ENCODE peak calls at places on chromosomes 3 and 15, in seven cellular contexts. T, G, S, B, Z, I and V are unnamed samples.

GRCh38 chr3:20056727-20057611 is 16.7 kb downstream of the KAT2B start:
- DNase-seq in T (no peak), G (no peak), S (no peak), B (peak; percentile 40), Z (peak; percentile 82), I (no peak), V (peak; percentile 21)

GRCh38 chr3:132726341-132726823 is 4.2 kb upstream of the NPHP3 start:
- DNase-seq in T (no peak), G (no peak), S (no peak), B (no peak), Z (peak; percentile 22), I (no peak), V (peak; percentile 59)

GRCh38 chr3:20984594-20985207 is 766.3 kb downstream of the ZNF385D start:
- DNase-seq in T (no peak), G (no peak), S (no peak), B (no peak), Z (no peak), I (no peak), V (no peak)

GRCh38 chr3:195546130-195546560 is 3.0 kb upstream of the PPP1R2 start:
- DNase-seq in T (peak; percentile 26), G (no peak), S (no peak), B (peak; percentile 82), Z (peak; percentile 73), I (peak; percentile 57), V (no peak)

GRCh38 chr15:88031461-88031860 is 225.1 kb downstream of the NTRK3 start:
- DNase-seq in T (no peak), G (no peak), S (no peak), B (no peak), Z (no peak), I (no peak), V (no peak)

GRCh38 chr3:48130321-48130881 is 57.8 kb downstream of the CDC25A start:
- DNase-seq in T (peak; percentile 20), G (peak; percentile 59), S (peak; percentile 91), B (no peak), Z (peak; percentile 96), I (peak; percentile 49), V (no peak)

GRCh38 chr3:131620977-131621376 is 118.2 kb upstream of the MRPL3 start:
- DNase-seq in T (no peak), G (no peak), S (no peak), B (no peak), Z (no peak), I (no peak), V (no peak)

GRCh38 chr15:61195116-61196002 is 33.7 kb downstream of the RORA start:
- DNase-seq in T (no peak), G (no peak), S (no peak), B (peak; percentile 7), Z (peak; percentile 43), I (no peak), V (peak; percentile 21)

GRCh38 chr3:115912372-115912771 is 289.1 kb downstream of the GAP43 start:
- DNase-seq in T (no peak), G (no peak), S (peak; percentile 31), B (no peak), Z (peak; percentile 14), I (peak; percentile 10), V (no peak)

GRCh38 chr3:170863768-170864167 is 6.2 kb downstream of the RPL22L1 start:
- DNase-seq in T (no peak), G (no peak), S (no peak), B (no peak), Z (no peak), I (no peak), V (peak; percentile 5)

GRCh38 chr3:121436641-121437040 is 109.1 kb downstream of the POLQ start:
- DNase-seq in T (no peak), G (no peak), S (no peak), B (no peak), Z (no peak), I (peak; percentile 7), V (no peak)

GRCh38 chr3:16288664-16289063 is 23.7 kb downstream of the OXNAD1 start:
- DNase-seq in T (no peak), G (no peak), S (peak; percentile 68), B (no peak), Z (no peak), I (no peak), V (no peak)

GRCh38 chr3:73784647-73785420 is 160.1 kb upstream of the PDZRN3 start:
- DNase-seq in T (no peak), G (no peak), S (no peak), B (no peak), Z (peak; percentile 60), I (no peak), V (no peak)

GRCh38 chr3:5197470-5198312 is 10.2 kb downstream of the EDEM1 start:
- DNase-seq in T (no peak), G (no peak), S (no peak), B (no peak), Z (peak; percentile 73), I (no peak), V (peak; percentile 84)

GRCh38 chr15:34588046-34588674 is 4.7 kb upstream of the GOLGA8B start:
- DNase-seq in T (peak; percentile 64), G (peak; percentile 32), S (no peak), B (peak; percentile 40), Z (peak; percentile 80), I (peak; percentile 79), V (peak; percentile 73)

GRCh38 chr3:123286308-123287023 is 84.7 kb downstream of the SEC22A start:
- DNase-seq in T (peak; percentile 21), G (no peak), S (no peak), B (peak; percentile 86), Z (peak; percentile 68), I (peak; percentile 52), V (peak; percentile 61)

GRCh38 chr3:156862338-156862737 is 36.2 kb downstream of the LEKR1 start:
- DNase-seq in T (no peak), G (no peak), S (no peak), B (no peak), Z (no peak), I (no peak), V (no peak)

GRCh38 chr3:105367063-105367405 is 325 bp downstream of the ALCAM start:
- DNase-seq in T (peak; percentile 31), G (peak; percentile 46), S (peak; percentile 32), B (no peak), Z (no peak), I (peak; percentile 49), V (peak; percentile 3)

DNA sequence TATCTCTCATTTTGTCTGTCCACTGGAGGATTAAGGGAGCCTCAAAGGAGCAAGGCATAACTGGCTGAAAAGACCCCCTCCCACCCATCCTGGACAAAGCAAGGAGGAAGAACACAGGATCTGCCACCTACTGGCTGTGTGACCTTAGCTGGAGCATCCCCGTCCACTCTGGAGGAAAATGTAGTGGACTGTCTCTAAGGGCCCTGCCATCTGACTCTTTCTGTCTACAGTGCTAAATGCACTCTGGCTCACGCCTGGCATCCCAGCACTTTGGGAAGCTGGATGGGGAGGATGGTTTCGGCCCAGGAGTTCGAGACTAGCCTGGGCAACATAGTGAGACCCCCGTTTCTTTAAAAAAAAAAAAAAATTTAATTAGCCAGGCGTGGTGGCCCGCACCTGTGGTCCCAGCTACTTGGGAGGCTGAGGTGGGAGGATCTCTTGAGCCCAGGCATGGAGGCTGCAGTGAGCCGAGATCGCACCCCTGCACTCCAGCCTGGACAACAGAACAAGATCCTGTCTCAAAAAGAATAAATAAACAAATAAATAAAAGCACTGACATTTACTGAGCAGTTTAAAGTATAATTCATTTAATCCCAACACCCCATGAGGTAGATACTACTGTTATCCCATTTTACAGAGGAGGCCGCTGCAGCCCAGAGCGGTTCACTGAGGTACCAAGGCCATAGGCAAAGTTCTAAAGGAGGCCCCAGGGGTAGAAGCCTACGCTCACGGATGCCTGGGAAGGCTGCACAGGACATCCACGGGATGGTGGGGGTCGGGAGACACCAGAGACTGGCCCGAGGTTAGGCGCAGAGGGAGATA is 1.1 kb downstream of the TBC1D2B start:
- DNase-seq in T (no peak), G (no peak), S (no peak), B (no peak), Z (no peak), I (no peak), V (no peak)
- TF ChIP-seq POLR2A in T (no peak), G (no peak), S (no peak), B (no peak), Z (peak; percentile 32), I (no peak), V (no peak)

GRCh38 chr3:40309439-40309924 is at the start of gene EIF1B:
- DNase-seq in T (peak; percentile 99), G (peak; percentile 99), S (peak; percentile 99), B (peak; percentile 80), Z (peak; percentile 96), I (peak; percentile 99), V (peak; percentile 99)

GRCh38 chr3:40307176-40307575 is 2.3 kb upstream of the EIF1B start:
- DNase-seq in T (no peak), G (no peak), S (no peak), B (no peak), Z (peak; percentile 39), I (no peak), V (no peak)

GRCh38 chr3:40310690-40311089 is 1.2 kb downstream of the EIF1B start:
- DNase-seq in T (no peak), G (no peak), S (no peak), B (no peak), Z (peak; percentile 44), I (no peak), V (peak; percentile 75)

GRCh38 chr3:40309925-40310635 is 573 bp downstream of the EIF1B start:
- DNase-seq in T (peak; percentile 40), G (peak; percentile 63), S (peak; percentile 70), B (peak; percentile 24), Z (peak; percentile 41), I (peak; percentile 46), V (peak; percentile 83)

GRCh38 chr3:40308725-40309438 is 625 bp upstream of the EIF1B start:
- DNase-seq in T (no peak), G (no peak), S (no peak), B (no peak), Z (no peak), I (no peak), V (no peak)
- TF ChIP-seq POLR2A in T (no peak), G (no peak), S (no peak), B (peak; percentile 26), Z (no peak), I (no peak), V (no peak)

DNA sequence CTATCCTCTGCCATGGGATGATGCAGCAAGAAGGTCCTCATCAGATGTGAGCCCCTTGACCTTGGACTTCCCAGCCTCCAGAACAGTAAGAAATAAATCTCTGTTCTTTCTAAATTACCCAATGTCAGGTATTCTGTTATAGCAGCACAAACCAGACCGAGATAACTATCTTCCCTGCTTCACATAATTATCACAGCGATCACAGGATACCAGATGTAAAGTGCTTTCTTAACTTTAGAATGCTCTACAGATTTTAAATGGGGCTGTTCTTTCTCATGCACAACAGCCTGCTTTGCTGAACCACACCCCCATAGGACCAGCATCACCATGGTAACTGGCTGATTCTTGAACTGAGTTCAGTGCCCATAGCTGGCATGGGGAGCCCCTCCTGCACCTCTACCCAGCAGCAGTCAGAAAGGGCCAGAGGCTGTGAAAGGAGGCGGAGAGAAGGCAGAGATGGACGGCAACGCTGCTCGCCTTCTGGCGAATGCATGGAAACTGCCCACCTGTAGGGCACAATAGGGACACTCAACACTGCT is 7.8 kb downstream of the CD80 start:
- DNase-seq in T (no peak), G (no peak), S (no peak), B (no peak), Z (no peak), I (no peak), V (no peak)
- TF ChIP-seq POLR2A in T (no peak), G (no peak), S (no peak), B (no peak), Z (no peak), I (no peak), V (no peak)

DNA sequence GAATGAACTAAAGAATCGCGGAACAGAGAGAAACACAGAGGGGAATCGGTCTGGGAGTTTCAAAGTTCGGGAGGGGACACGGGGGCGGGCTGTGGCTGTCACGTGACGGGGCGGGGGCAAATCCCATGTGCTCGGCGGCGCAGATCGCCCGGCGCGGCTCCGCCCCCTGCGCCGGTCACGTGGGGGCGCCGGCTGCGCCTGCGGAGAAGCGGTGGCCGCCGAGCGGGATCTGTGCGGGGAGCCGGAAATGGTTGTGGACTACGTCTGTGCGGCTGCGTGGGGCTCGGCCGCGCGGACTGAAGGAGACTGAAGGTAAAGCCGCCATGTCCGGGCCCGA is at the start of gene EIF4G1:
- DNase-seq in T (peak; percentile 96), G (peak; percentile 96), S (peak; percentile 97), B (peak; percentile 95), Z (peak; percentile 94), I (peak; percentile 96), V (peak; percentile 96)
- TF ChIP-seq POLR2A in T (peak; percentile 47), G (peak; percentile 61), S (peak; percentile 31), B (peak; percentile 75), Z (peak; percentile 89), I (peak; percentile 78), V (peak; percentile 9)